ENCODE peak calls at places on chromosomes 12 and 14, in nine cellular contexts. Y is adipocyte; S is dorsolateral prefrontal cortex; W is endothelial cell of umbilical vein; D is fibroblast of lung; T is lung; X is foreskin fibroblast; I is heart left ventricle; A is Jurkat, Clone E6-1. R is an unnamed sample.

GRCh38 chr12:68933564-68933893 is 558 bp upstream of the CPM start:
- DNase-seq in Y (no peak), S (no peak), W (no peak), D (no peak), T (no peak), X (no peak), I (no peak), A (no peak), R (no peak)

GRCh38 chr12:117441751-117442150 is 80.3 kb upstream of the NOS1 start:
- DNase-seq in Y (no peak), S (peak), W (no peak), D (no peak), T (no peak), X (no peak), I (peak), A (no peak), R (peak)

GRCh38 chr12:124490584-124491305 is 76.7 kb downstream of the NCOR2 start:
- DNase-seq in Y (no peak), S (peak), W (no peak), D (no peak), T (peak), X (no peak), I (peak), A (no peak), R (peak)

GRCh38 chr12:96590970-96591369 is 101.6 kb downstream of the CFAP54 start:
- DNase-seq in Y (no peak), S (no peak), W (no peak), D (no peak), T (no peak), X (no peak), I (no peak), A (no peak), R (no peak)

GRCh38 chr12:30884804-30885203 is 41.7 kb upstream of the TSPAN11 start:
- DNase-seq in Y (no peak), S (no peak), W (no peak), D (no peak), T (no peak), X (no peak), I (no peak), A (no peak), R (no peak)

GRCh38 chr14:104227806-104228205 is 89.4 kb downstream of the KIF26A start:
- DNase-seq in Y (no peak), S (no peak), W (no peak), D (no peak), T (no peak), X (no peak), I (no peak), A (no peak), R (no peak)

GRCh38 chr12:57452181-57452936 is 2.7 kb upstream of the INHBE start:
- DNase-seq in Y (peak), S (no peak), W (no peak), D (peak), T (no peak), X (peak), I (peak), A (no peak), R (no peak)

GRCh38 chr12:5537771-5538170 is 105.9 kb downstream of the NTF3 start:
- DNase-seq in Y (no peak), S (no peak), W (no peak), D (no peak), T (no peak), X (no peak), I (no peak), A (no peak), R (no peak)

GRCh38 chr12:462936-463705 is 3.4 kb downstream of the B4GALNT3 start:
- DNase-seq in Y (no peak), S (no peak), W (no peak), D (no peak), T (no peak), X (no peak), I (no peak), A (no peak), R (no peak)

GRCh38 chr14:61747342-61747741 is 14.9 kb upstream of the SNAPC1 start:
- DNase-seq in Y (peak), S (no peak), W (no peak), D (peak), T (no peak), X (no peak), I (no peak), A (no peak), R (no peak)

GRCh38 chr12:112906712-112907414 is at the start of gene OAS1:
- DNase-seq in Y (peak), S (no peak), W (peak), D (peak), T (peak), X (peak), I (peak), A (peak), R (peak)

GRCh38 chr12:123512838-123513665 is 20.5 kb downstream of the RILPL1 start:
- DNase-seq in Y (no peak), S (no peak), W (no peak), D (no peak), T (no peak), X (no peak), I (no peak), A (no peak), R (no peak)

GRCh38 chr14:23030936-23031335 is 3.8 kb downstream of the PSMB5 start:
- DNase-seq in Y (no peak), S (no peak), W (no peak), D (no peak), T (no peak), X (no peak), I (no peak), A (no peak), R (no peak)

GRCh38 chr14:95774265-95775160 is 60.6 kb upstream of the TCL1A start:
- DNase-seq in Y (peak), S (no peak), W (peak), D (peak), T (peak), X (peak), I (no peak), A (peak), R (peak)

GRCh38 chr14:102450206-102451063 is 59.1 kb downstream of the ANKRD9 start:
- DNase-seq in Y (no peak), S (no peak), W (no peak), D (no peak), T (no peak), X (no peak), I (no peak), A (no peak), R (no peak)

GRCh38 chr14:72808564-72808963 is 85.3 kb downstream of the DPF3 start:
- DNase-seq in Y (no peak), S (no peak), W (no peak), D (no peak), T (no peak), X (no peak), I (no peak), A (no peak), R (no peak)

GRCh38 chr14:103534576-103535061 is 5.6 kb downstream of the TRMT61A start:
- DNase-seq in Y (no peak), S (no peak), W (no peak), D (no peak), T (no peak), X (no peak), I (no peak), A (no peak), R (no peak)

GRCh38 chr12:50402270-50403000 is 1.8 kb downstream of the LARP4 start:
- DNase-seq in Y (peak), S (no peak), W (peak), D (peak), T (no peak), X (no peak), I (no peak), A (no peak), R (no peak)

GRCh38 chr12:104011265-104011664 is 38.7 kb downstream of the GLT8D2 start:
- DNase-seq in Y (peak), S (no peak), W (peak), D (peak), T (no peak), X (peak), I (no peak), A (no peak), R (no peak)

GRCh38 chr12:130768120-130768519 is 52.0 kb upstream of the RIMBP2 start:
- DNase-seq in Y (no peak), S (no peak), W (no peak), D (no peak), T (no peak), X (no peak), I (no peak), A (no peak), R (no peak)

GRCh38 chr12:131950182-131950913 is 606 bp downstream of the EP400 start:
- DNase-seq in Y (peak), S (peak), W (peak), D (no peak), T (no peak), X (no peak), I (peak), A (no peak), R (no peak)

GRCh38 chr12:120466560-120467315 is 2.8 kb downstream of the SRSF9 start:
- DNase-seq in Y (peak), S (peak), W (peak), D (peak), T (no peak), X (no peak), I (no peak), A (peak), R (peak)

GRCh38 chr12:26239508-26240328 is 44.3 kb downstream of the SSPN start:
- DNase-seq in Y (peak), S (peak), W (no peak), D (peak), T (no peak), X (peak), I (peak), A (no peak), R (peak)

GRCh38 chr14:60594077-60594476 is 55.2 kb downstream of the SIX1 start:
- DNase-seq in Y (no peak), S (no peak), W (no peak), D (no peak), T (no peak), X (no peak), I (no peak), A (no peak), R (no peak)

GRCh38 chr14:69845787-69846186 is 33.4 kb upstream of the SMOC1 start:
- DNase-seq in Y (no peak), S (no peak), W (no peak), D (no peak), T (no peak), X (no peak), I (no peak), A (no peak), R (no peak)

GRCh38 chr12:13864081-13864673 is 117.2 kb downstream of the GRIN2B start:
- DNase-seq in Y (peak), S (peak), W (peak), D (peak), T (peak), X (peak), I (peak), A (peak), R (peak)

GRCh38 chr14:33839193-33840076 is 111.4 kb downstream of the EGLN3 start:
- DNase-seq in Y (peak), S (peak), W (peak), D (peak), T (peak), X (peak), I (peak), A (peak), R (peak)

GRCh38 chr12:113259499-113259953 is 38.3 kb downstream of the TPCN1 start:
- DNase-seq in Y (peak), S (peak), W (peak), D (peak), T (peak), X (peak), I (peak), A (no peak), R (peak)

GRCh38 chr14:35332517-35333346 is 40.5 kb downstream of the PSMA6 start:
- DNase-seq in Y (peak), S (no peak), W (no peak), D (peak), T (no peak), X (peak), I (peak), A (peak), R (no peak)

GRCh38 chr12:57590892-57591566 is at the start of gene PIP4K2C:
- DNase-seq in Y (peak), S (peak), W (peak), D (peak), T (peak), X (no peak), I (peak), A (peak), R (peak)

GRCh38 chr12:108995370-108995992 is 25.4 kb downstream of the SVOP start:
- DNase-seq in Y (no peak), S (no peak), W (no peak), D (no peak), T (no peak), X (no peak), I (no peak), A (no peak), R (no peak)

GRCh38 chr14:68951051-68951797 is 27.9 kb downstream of the ACTN1 start:
- DNase-seq in Y (peak), S (no peak), W (peak), D (peak), T (peak), X (peak), I (peak), A (no peak), R (no peak)

GRCh38 chr12:124579921-124580517 is 12.6 kb upstream of the NCOR2 start:
- DNase-seq in Y (no peak), S (no peak), W (no peak), D (no peak), T (no peak), X (no peak), I (no peak), A (no peak), R (no peak)

GRCh38 chr12:105427883-105428282 is 97.4 kb downstream of the C12orf75 start:
- DNase-seq in Y (no peak), S (no peak), W (peak), D (no peak), T (no peak), X (no peak), I (no peak), A (no peak), R (no peak)

GRCh38 chr14:105312973-105313372 is 1.6 kb upstream of the PACS2 start:
- DNase-seq in Y (no peak), S (peak), W (no peak), D (no peak), T (no peak), X (no peak), I (no peak), A (no peak), R (no peak)

GRCh38 chr12:94039914-94040313 is 108.5 kb upstream of the PLXNC1 start:
- DNase-seq in Y (peak), S (no peak), W (no peak), D (peak), T (no peak), X (no peak), I (no peak), A (no peak), R (no peak)

GRCh38 chr12:89395712-89396111 is 43.4 kb upstream of the DUSP6 start:
- DNase-seq in Y (no peak), S (no peak), W (no peak), D (no peak), T (no peak), X (no peak), I (no peak), A (no peak), R (no peak)

GRCh38 chr14:92589213-92589852 is 75.8 kb downstream of the RIN3 start:
- DNase-seq in Y (peak), S (no peak), W (no peak), D (peak), T (no peak), X (peak), I (no peak), A (no peak), R (no peak)

GRCh38 chr12:54028324-54029201 is at the start of gene HOXC6:
- DNase-seq in Y (no peak), S (no peak), W (peak), D (peak), T (no peak), X (no peak), I (no peak), A (no peak), R (no peak)
- H3K4me3 ChIP-seq in Y (peak), S (no peak), W (no peak), D (peak), T (no peak), X (no peak), I (peak), A (no peak), R (no peak)

GRCh38 chr14:54854181-54854580 is 48.4 kb downstream of the GCH1 start:
- DNase-seq in Y (no peak), S (no peak), W (no peak), D (no peak), T (no peak), X (no peak), I (no peak), A (no peak), R (no peak)
- H3K4me3 ChIP-seq in Y (no peak), S (no peak), W (no peak), D (no peak), T (no peak), X (no peak), I (no peak), A (no peak), R (no peak)

GRCh38 chr14:48788771-48789170 is 797.4 kb downstream of the RPS29 start:
- DNase-seq in Y (no peak), S (no peak), W (no peak), D (no peak), T (no peak), X (no peak), I (no peak), A (no peak), R (no peak)
- H3K4me3 ChIP-seq in Y (no peak), S (no peak), W (no peak), D (no peak), T (no peak), X (no peak), I (peak), A (no peak), R (no peak)

DNA sequence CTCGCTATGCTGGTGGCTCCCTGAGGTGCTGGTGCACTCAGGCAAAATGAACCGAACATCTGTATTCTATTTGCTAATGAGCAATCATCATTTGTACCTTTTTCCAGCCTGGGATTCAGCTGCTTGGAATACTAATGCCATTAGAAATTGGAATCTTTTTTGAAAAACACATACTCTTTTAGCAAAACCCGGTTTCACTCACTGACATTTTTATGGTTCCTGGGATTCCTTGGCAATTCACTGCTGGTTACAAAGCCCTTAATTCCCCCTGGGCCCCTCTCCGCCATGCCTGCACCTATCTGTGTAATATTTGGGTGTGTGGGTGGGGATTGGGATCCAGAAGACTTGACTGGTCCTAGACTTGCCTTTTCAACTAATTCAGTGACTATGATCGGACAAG is 199.2 kb downstream of the FOXN3 start:
- DNase-seq in Y (no peak), S (no peak), W (no peak), D (no peak), T (no peak), X (no peak), I (no peak), A (no peak), R (no peak)
- H3K4me3 ChIP-seq in Y (no peak), S (no peak), W (no peak), D (no peak), T (no peak), X (no peak), I (no peak), A (no peak), R (no peak)

GRCh38 chr14:24366664-24367505 is 1.1 kb upstream of the NFATC4 start:
- DNase-seq in Y (peak), S (peak), W (peak), D (peak), T (peak), X (peak), I (peak), A (peak), R (peak)
- H3K4me3 ChIP-seq in Y (peak), S (peak), W (peak), D (peak), T (peak), X (peak), I (peak), A (peak), R (peak)

DNA sequence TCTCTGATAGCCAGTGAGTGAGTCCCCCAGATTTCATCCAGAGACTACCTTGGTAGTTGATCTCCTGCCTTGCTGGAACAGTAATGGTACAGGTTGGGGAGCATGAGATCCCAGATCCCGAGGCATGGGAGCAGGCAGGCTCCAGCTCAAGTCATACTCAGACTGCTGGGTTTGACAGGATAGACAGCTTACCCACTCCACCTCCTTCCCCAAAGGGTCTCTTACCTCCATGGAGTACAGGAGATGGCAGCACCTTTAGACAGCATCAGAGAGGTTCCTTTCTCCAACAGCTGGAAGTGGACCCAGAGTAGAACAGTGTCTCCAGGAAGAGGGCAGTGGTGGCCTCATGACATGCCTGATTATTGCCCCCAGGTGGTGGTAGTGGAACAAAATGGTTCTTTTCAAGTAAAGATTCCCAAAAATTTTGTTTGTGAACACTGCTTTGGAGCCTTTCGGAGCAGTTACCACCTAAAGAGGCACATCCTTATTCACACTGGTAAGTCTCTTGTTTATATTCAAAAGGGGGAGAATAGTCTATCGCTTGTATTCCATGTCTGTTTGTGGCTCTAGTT is 4.9 kb upstream of the CSAD start:
- DNase-seq in Y (no peak), S (no peak), W (no peak), D (no peak), T (no peak), X (no peak), I (no peak), A (no peak), R (no peak)
- H3K4me3 ChIP-seq in Y (no peak), S (no peak), W (no peak), D (no peak), T (no peak), X (no peak), I (no peak), A (no peak), R (no peak)

GRCh38 chr12:12561305-12562015 is 1.2 kb downstream of the DUSP16 start:
- DNase-seq in Y (peak), S (peak), W (no peak), D (peak), T (peak), X (peak), I (peak), A (no peak), R (peak)

GRCh38 chr12:12558291-12558690 is 4.4 kb downstream of the DUSP16 start:
- DNase-seq in Y (no peak), S (no peak), W (no peak), D (no peak), T (no peak), X (no peak), I (no peak), A (no peak), R (no peak)

GRCh38 chr12:12560587-12561304 is 1.9 kb downstream of the DUSP16 start:
- DNase-seq in Y (peak), S (no peak), W (peak), D (peak), T (peak), X (no peak), I (peak), A (peak), R (peak)

GRCh38 chr12:12557733-12558132 is 4.9 kb downstream of the DUSP16 start:
- DNase-seq in Y (no peak), S (no peak), W (no peak), D (no peak), T (no peak), X (no peak), I (no peak), A (no peak), R (no peak)

DNA sequence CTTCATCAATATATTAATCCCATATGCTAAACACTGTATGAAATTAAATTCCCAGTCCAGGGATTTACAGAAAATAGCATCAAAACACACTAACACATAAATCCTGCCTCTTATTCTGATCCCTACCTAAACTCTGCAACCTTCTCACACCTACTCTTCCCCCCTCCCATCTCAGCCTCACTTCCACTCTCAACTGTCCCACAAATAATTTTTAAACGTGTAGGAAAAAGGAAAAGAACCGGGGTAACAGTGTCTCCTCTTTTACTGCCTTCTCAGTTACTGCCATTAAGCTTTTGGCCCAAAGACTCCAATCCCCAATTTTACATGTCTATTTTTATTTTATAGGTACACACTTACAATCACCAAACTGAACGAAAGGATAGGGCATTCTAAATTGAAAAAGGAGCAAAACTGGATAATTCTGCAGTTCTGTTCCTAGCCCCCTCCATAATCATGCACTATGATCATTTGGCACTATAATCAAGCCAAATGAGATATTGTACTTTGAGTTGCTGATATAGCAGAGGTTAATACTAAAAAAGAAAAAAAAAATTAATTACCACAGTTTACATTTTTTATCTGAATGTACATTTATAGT is 2.9 kb downstream of the DUSP16 start:
- DNase-seq in Y (no peak), S (no peak), W (no peak), D (no peak), T (no peak), X (no peak), I (no peak), A (no peak), R (no peak)
- H3K4me3 ChIP-seq in Y (no peak), S (peak), W (no peak), D (peak), T (no peak), X (no peak), I (peak), A (no peak), R (peak)